ENCODE peak calls at places on chromosomes 12 and 14, in seven cellular contexts. U is osteoblast, T is IMR-90, K is fibroblast of lung, B is SK-N-SH, G is H9, R is GM23338. P is an unnamed sample.

GRCh38 chr12:98592825-98593322 is 612 bp upstream of the SLC25A3 start:
- DNase-seq in B (peak; percentile 46), K (no peak), R (no peak), U (peak; percentile 74), G (no peak), T (no peak), P (peak; percentile 12)

GRCh38 chr12:132423251-132424117 is 66.5 kb upstream of the FBRSL1 start:
- DNase-seq in G (no peak), T (no peak), R (peak; percentile 51), B (peak; percentile 81), K (no peak), U (no peak), P (no peak)

GRCh38 chr12:34287437-34287836 is 265.1 kb downstream of the ALG10 start:
- DNase-seq in G (peak; percentile 5), R (no peak), T (no peak), U (no peak), K (no peak), B (peak; percentile 0), P (no peak)

GRCh38 chr12:124514145-124514995 is 53.0 kb downstream of the NCOR2 start:
- DNase-seq in R (no peak), G (no peak), B (no peak), U (no peak), K (no peak), T (no peak), P (no peak)

GRCh38 chr14:91218041-91218440 is 26.5 kb downstream of the GPR68 start:
- DNase-seq in B (no peak), R (no peak), U (no peak), G (no peak), K (no peak), T (no peak), P (no peak)

GRCh38 chr14:61351457-61351856 is 30.1 kb downstream of the PRKCH start:
- DNase-seq in K (no peak), R (no peak), G (no peak), T (no peak), B (no peak), U (no peak), P (no peak)

GRCh38 chr12:131894313-131894860 is at the start of gene ULK1:
- DNase-seq in G (peak; percentile 98), B (peak; percentile 100), R (peak; percentile 95), T (peak; percentile 80), K (peak; percentile 74), U (peak; percentile 100), P (peak; percentile 96)

GRCh38 chr14:52175982-52176502 is 91.5 kb upstream of the PTGDR start:
- DNase-seq in T (no peak), K (no peak), G (no peak), B (no peak), U (peak; percentile 23), R (no peak), P (no peak)

GRCh38 chr12:46556105-46556559 is 183.6 kb upstream of the SLC38A2 start:
- DNase-seq in U (no peak), T (peak; percentile 99), B (no peak), R (no peak), K (peak; percentile 98), G (no peak), P (peak; percentile 93)

GRCh38 chr12:89353188-89353822 is 1.0 kb upstream of the DUSP6 start:
- DNase-seq in T (peak; percentile 62), K (peak; percentile 78), R (peak; percentile 79), B (peak; percentile 94), G (peak; percentile 90), U (peak; percentile 97), P (peak; percentile 67)

GRCh38 chr14:103488071-103488470 is 34.6 kb downstream of the CKB start:
- DNase-seq in R (no peak), K (no peak), B (no peak), U (no peak), T (no peak), G (no peak), P (no peak)

GRCh38 chr12:24707379-24707778 is 241.5 kb downstream of the BCAT1 start:
- DNase-seq in R (no peak), U (no peak), T (no peak), B (no peak), K (no peak), G (no peak), P (no peak)

GRCh38 chr12:26630546-26631027 is 202.4 kb downstream of the ITPR2 start:
- DNase-seq in T (peak; percentile 90), U (peak; percentile 39), B (no peak), R (no peak), G (no peak), K (peak; percentile 95), P (peak; percentile 75)

GRCh38 chr12:29552324-29552927 is 54.9 kb upstream of the OVCH1 start:
- DNase-seq in K (peak; percentile 36), B (peak; percentile 60), G (peak; percentile 79), T (peak; percentile 61), U (peak; percentile 65), R (peak; percentile 76), P (peak; percentile 83)

GRCh38 chr14:21104448-21105060 is 3.7 kb downstream of the TMEM253 start:
- DNase-seq in R (peak; percentile 87), T (peak; percentile 77), U (peak; percentile 94), K (peak; percentile 76), G (peak; percentile 79), B (peak; percentile 75), P (peak; percentile 71)

GRCh38 chr12:23862746-23863145 is 86.7 kb downstream of the SOX5 start:
- DNase-seq in K (no peak), T (no peak), R (no peak), B (no peak), G (no peak), U (no peak), P (no peak)

GRCh38 chr14:24241829-24242443 is 487 bp downstream of the TINF2 start:
- DNase-seq in K (peak; percentile 89), G (peak; percentile 94), U (peak; percentile 99), T (peak; percentile 89), B (peak; percentile 96), R (peak; percentile 97), P (peak; percentile 95)

GRCh38 chr12:117857632-117858274 is 111.0 kb downstream of the KSR2 start:
- DNase-seq in R (peak; percentile 91), B (peak; percentile 71), K (peak; percentile 28), U (peak; percentile 47), G (peak; percentile 88), T (peak; percentile 22), P (peak; percentile 88)

GRCh38 chr14:100283984-100284881 is 22.0 kb downstream of the SLC25A29 start:
- DNase-seq in G (peak; percentile 42), K (no peak), U (peak; percentile 62), T (no peak), B (peak; percentile 34), R (peak; percentile 53), P (no peak)

GRCh38 chr14:58645641-58646040 is 7.9 kb downstream of the DACT1 start:
- DNase-seq in R (no peak), K (no peak), B (no peak), G (no peak), U (no peak), T (no peak), P (no peak)

GRCh38 chr14:95660550-95661515 is 25.4 kb upstream of the TCL1B start:
- DNase-seq in K (no peak), B (peak; percentile 36), T (no peak), G (no peak), R (no peak), U (no peak), P (no peak)

GRCh38 chr14:100104523-100105300 is 39.5 kb downstream of the EVL start:
- DNase-seq in B (no peak), G (no peak), R (peak; percentile 19), K (peak; percentile 56), T (peak; percentile 72), U (peak; percentile 77), P (peak; percentile 77)

GRCh38 chr12:4273651-4274395 is at the start of gene CCND2:
- DNase-seq in B (peak; percentile 43), U (peak; percentile 96), R (peak; percentile 97), G (peak; percentile 96), K (peak; percentile 68), T (peak; percentile 54), P (no peak)

DNA sequence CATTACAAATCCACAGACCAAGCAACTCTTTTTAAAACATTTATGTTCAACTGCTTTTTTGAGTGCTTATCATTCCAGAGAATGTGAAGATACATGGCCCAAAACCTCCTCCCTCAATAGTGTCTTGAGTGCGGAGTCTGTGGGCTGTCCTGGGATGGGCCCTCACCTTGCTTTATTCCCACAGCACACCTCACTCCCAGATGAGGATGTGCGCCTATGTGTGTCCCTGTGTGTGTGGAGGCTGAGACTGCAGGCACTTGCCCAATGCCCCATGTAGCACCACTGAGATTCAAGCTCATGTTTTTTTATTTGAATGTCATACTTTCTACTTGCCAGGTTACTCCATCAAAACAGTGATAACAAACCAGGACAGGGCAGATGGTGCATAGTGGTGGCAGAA is 291.7 kb downstream of the CACNA1C start:
- DNase-seq in T (no peak), G (no peak), K (no peak), U (no peak), R (no peak), B (no peak), P (no peak)
- H2AFZ ChIP-seq in T (no peak overlapping the region), G (no peak overlapping the region), K (no peak overlapping the region), U (no peak overlapping the region), R (peak overlapping the region; percentile 40), B (no peak overlapping the region), P (no peak overlapping the region)

GRCh38 chr14:64541261-64541970 is 875 bp downstream of the HSPA2 start:
- DNase-seq in K (peak; percentile 18), U (no peak), B (no peak), G (no peak), R (peak; percentile 66), T (no peak), P (no peak)
- H2AFZ ChIP-seq in K (peak overlapping the region; percentile 47), U (peak overlapping the region; percentile 6), B (no peak overlapping the region), G (no peak overlapping the region), R (no peak overlapping the region), T (peak overlapping the region; percentile 91), P (no peak overlapping the region)

DNA sequence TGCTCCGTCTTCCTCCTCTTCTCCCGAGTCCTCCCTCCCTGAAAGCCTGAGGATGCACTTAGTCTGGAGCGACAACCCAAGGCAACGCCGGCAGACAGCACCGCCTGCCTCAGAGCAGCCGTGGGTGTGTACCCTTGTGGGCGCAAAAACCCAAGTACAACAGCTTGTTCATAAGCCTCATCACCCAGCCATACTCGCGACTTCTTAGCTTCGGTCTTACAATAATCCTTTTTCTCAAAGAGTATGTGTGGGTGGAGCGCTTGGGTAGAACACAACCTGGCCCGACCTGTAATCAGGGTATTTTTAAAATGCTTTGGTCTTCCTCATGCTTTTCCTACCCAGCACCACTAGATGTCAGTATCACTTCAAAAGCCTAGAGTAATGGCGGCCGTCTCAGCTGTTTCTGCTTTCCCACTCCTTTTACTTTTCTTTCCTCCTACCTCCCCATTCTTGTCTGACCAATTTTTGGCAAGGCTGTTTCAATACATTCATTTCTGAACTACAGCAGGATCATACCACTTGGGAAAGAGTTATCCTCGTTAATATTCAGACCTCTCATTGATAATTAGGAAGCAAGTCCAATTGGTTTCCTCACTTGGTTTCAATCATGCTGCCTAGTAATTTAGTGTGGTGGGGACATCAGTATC is 198.9 kb downstream of the EPS8 start:
- DNase-seq in G (peak; percentile 64), B (peak; percentile 67), K (peak; percentile 51), T (peak; percentile 70), U (peak; percentile 70), R (peak; percentile 85), P (peak; percentile 74)
- H2AFZ ChIP-seq in G (no peak overlapping the region), B (peak overlapping the region; percentile 84), K (peak overlapping the region; percentile 81), T (peak overlapping the region; percentile 85), U (peak overlapping the region; percentile 90), R (peak overlapping the region; percentile 72), P (peak overlapping the region; percentile 87)

DNA sequence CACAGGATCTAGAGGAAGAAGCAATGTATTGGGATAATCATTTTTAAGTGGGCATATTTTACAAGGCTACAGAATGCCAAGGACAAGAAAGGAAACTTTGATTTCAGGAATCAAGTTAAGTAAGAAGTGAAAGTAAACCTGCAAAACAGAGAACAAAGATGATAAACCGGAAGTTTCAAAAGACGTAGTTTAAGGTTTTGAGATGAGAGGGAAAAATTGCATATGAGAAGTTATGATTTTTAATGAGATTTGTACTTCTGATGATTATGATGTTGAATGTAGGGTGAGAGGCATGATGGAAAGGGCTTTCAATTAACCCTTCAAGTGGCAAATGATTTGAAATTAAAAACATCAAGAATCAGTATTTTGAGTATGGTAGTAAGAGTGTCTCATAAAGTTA is 134.9 kb downstream of the CAPZA3 start:
- DNase-seq in K (no peak), R (no peak), B (no peak), U (no peak), G (no peak), T (no peak), P (no peak)
- H2AFZ ChIP-seq in K (no peak overlapping the region), R (peak overlapping the region; percentile 24), B (no peak overlapping the region), U (peak overlapping the region; percentile 17), G (no peak overlapping the region), T (no peak overlapping the region), P (no peak overlapping the region)

P was measured in PC-3.